ENCODE peak calls at places on chromosomes 2 and 18, in nine cellular contexts. K, Z, I, C, H, E, Q, Y and X are unnamed samples.

GRCh38 chr2:43832457-43832856 is 6.2 kb downstream of the ABCG5 start:
- DNase-seq in C (no peak), E (no peak), Q (no peak), I (no peak), K (no peak), Y (no peak), H (no peak), Z (no peak), X (no peak)

GRCh38 chr18:49970288-49970687 is 157.0 kb upstream of the ACAA2 start:
- DNase-seq in Z (no peak), Q (no peak), I (no peak), Y (no peak), C (no peak), E (no peak), H (no peak), K (no peak), X (no peak)

GRCh38 chr2:64214281-64215115 is 70.3 kb upstream of the PELI1 start:
- DNase-seq in Q (peak), I (peak), H (no peak), Y (peak), K (no peak), Z (no peak), C (no peak), E (no peak), X (no peak)

GRCh38 chr2:144432014-144432413 is 87.9 kb downstream of the ZEB2 start:
- DNase-seq in K (no peak), C (no peak), H (no peak), Q (no peak), Z (no peak), I (no peak), E (no peak), Y (no peak), X (no peak)

GRCh38 chr2:174888136-174888535 is 117.0 kb downstream of the CHN1 start:
- DNase-seq in Q (no peak), E (no peak), Z (no peak), K (no peak), Y (no peak), C (no peak), I (no peak), H (no peak), X (no peak)

GRCh38 chr2:226467221-226467620 is 332.4 kb downstream of the IRS1 start:
- DNase-seq in I (no peak), Y (no peak), H (no peak), E (no peak), Q (no peak), Z (no peak), K (no peak), C (no peak), X (no peak)

GRCh38 chr2:66578067-66578852 is 143.3 kb downstream of the MEIS1 start:
- DNase-seq in Q (no peak), E (no peak), C (peak), Z (no peak), K (no peak), Y (no peak), I (no peak), H (peak), X (no peak)

GRCh38 chr2:165294912-165295311 is 55.7 kb downstream of the SCN2A start:
- DNase-seq in Z (no peak), K (no peak), Y (no peak), C (no peak), Q (no peak), E (no peak), H (no peak), I (no peak), X (no peak)

GRCh38 chr2:176910828-176911227 is 301.8 kb upstream of the HNRNPA3 start:
- DNase-seq in Y (no peak), Z (no peak), K (no peak), I (no peak), C (no peak), Q (no peak), E (no peak), H (no peak), X (no peak)

GRCh38 chr2:130836501-130837174 is at the start of gene ARHGEF4:
- DNase-seq in Y (no peak), H (no peak), K (peak), I (peak), C (peak), E (peak), Z (no peak), Q (no peak), X (no peak)
- H3K4me3 ChIP-seq in Y (peak), H (no peak), K (peak), I (peak), C (peak), E (peak), Z (peak), Q (peak), X (peak)

DNA sequence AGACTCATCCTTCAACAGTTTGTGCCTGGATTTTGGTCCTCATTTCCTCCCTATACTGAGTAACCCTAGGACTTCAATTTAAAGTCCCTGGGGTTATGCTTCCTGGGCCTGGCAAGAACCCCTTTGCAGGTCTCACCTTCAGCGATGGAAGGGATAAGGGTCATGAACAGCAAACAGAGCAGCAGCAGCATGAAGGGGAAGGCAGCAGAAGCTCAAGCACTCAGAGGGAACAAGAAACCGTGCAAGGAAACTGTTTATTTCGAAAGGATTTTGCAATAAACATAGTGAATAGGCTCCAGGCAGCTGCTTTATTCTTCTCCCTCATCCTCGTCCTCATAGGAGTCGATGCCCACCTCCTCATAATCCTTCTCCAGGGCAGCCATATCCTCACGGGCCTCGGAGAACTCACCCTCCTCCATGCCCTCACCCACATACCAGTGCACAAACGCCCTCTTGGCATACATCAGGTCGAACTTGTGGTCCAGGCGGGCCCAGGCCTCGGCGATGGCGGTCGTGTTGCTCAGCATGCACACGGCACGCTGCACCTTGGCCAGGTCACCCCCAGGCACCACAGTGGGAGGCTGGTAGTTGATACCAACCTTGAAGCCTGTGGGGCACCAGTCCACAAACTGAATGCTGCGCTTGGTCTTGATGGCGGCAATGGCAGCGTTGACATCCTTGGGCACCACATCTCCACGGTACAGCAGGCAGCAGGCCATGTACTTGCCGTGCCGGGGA is 2.8 kb upstream of the TUBA4B start:
- DNase-seq in Y (no peak), H (no peak), C (no peak), Q (no peak), I (no peak), Z (no peak), K (no peak), E (no peak), X (no peak)
- TF ChIP-seq POLR2A in Y (no peak), H (no peak), C (no peak), Q (no peak), I (no peak), Z (no peak), K (no peak), E (no peak), X (no peak)

GRCh38 chr2:42777883-42778805 is 14.2 kb upstream of the OXER1 start:
- DNase-seq in Y (no peak), I (no peak), Q (no peak), H (no peak), E (no peak), C (no peak), K (no peak), Z (no peak), X (no peak)

GRCh38 chr2:42775186-42775585 is 11.3 kb upstream of the OXER1 start:
- DNase-seq in Q (no peak), K (no peak), H (no peak), Y (no peak), I (no peak), E (no peak), C (no peak), Z (no peak), X (no peak)

GRCh38 chr2:42770288-42771131 is 6.6 kb upstream of the OXER1 start:
- DNase-seq in C (peak), Q (no peak), Z (peak), I (no peak), H (no peak), K (no peak), E (peak), Y (no peak), X (no peak)

GRCh38 chr2:42771546-42772153 is 7.7 kb upstream of the OXER1 start:
- DNase-seq in Q (no peak), K (no peak), H (no peak), C (no peak), Z (no peak), E (no peak), Y (no peak), I (no peak), X (no peak)

DNA sequence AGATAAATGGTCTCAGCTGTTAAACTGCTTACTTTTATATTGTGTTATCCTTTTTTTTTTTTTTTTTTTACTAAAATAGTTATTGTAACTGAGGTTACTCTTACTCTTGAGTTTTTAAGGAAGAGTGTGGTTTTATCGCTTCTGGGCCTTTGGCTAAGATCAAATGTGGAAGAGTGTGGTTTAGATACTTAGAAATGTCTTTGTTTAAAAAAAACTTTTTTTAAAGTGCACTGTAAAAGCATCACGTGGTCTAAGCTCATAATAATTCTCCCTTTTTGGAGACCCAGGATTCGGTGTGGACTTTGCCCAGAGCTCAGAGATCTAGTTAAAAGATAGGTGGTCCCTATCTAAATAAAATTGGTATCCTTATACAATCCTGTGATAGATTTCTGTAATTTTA is 11.9 kb upstream of the OXER1 start:
- DNase-seq in K (no peak), Q (no peak), Z (no peak), I (no peak), E (no peak), Y (no peak), H (no peak), C (no peak), X (no peak)
- H3K4me3 ChIP-seq in K (no peak), Q (no peak), Z (no peak), I (no peak), E (no peak), Y (no peak), H (no peak), C (no peak), X (no peak)

DNA sequence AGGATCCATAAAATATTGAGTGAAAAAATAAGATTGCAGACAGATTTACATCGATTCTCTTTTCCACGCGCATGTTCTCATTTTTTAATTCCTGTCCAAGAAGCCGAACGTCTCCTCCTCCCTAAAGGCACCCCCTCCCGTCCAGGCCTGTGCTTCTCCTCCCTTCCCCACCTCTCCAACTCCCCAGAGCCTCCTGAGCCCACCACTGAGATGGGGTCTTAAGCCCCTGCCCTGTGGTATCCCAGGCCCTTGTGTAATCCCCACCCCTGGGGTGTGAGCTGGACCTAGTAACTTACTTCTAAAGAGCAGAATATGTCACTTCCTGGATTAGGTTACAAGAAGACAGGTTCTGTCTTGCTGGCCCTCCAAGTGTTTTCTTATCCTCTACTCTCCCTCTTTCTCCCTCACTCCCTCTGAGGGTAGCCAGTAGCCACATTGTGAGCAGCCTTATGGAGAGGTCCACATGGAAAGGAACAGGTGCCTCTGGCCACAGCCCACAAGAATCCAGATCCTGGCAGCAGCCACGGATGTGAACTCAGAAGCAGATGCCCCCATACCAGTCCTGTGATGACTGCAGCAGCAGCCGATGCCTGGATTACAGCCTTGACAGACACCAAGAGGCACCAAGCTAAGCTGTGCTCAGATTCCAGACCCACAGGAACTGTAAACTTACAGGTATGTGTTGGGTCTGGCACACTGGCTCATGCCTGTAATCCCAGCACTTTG is 39.6 kb upstream of the OTOS start:
- DNase-seq in Q (no peak), E (no peak), I (no peak), Y (no peak), H (peak), Z (no peak), C (no peak), K (no peak), X (no peak)
- TF ChIP-seq POLR2A in Q (no peak), E (no peak), I (no peak), Y (no peak), H (no peak), Z (no peak), C (no peak), K (no peak), X (no peak)